ENCODE peak calls at places on chromosomes 3 and 15, in four cellular contexts. E is pancreas; I is CD8-positive, alpha-beta T cell; K is mesothelial cell of epicardium. M is an unnamed sample.

GRCh38 chr3:107993771-107994170 is 97.1 kb downstream of the CD47 start:
- DNase-seq in I (no peak), K (no peak), E (no peak), M (no peak)

GRCh38 chr3:17623464-17623863 is 119.0 kb downstream of the TBC1D5 start:
- DNase-seq in K (no peak), I (no peak), E (no peak), M (no peak)

GRCh38 chr15:77185242-77185785 is 114.4 kb upstream of the TSPAN3 start:
- DNase-seq in E (no peak), K (no peak), I (no peak), M (no peak)

GRCh38 chr15:63212050-63212973 is 22.9 kb downstream of the RAB8B start:
- DNase-seq in I (no peak), K (no peak), E (no peak), M (no peak)

GRCh38 chr15:66842710-66843441 is 140.8 kb downstream of the SMAD6 start:
- DNase-seq in E (peak), I (no peak), K (peak), M (no peak)

GRCh38 chr3:159253860-159254259 is 452.0 kb downstream of the MFSD1 start:
- DNase-seq in I (no peak), E (no peak), K (no peak), M (no peak)

GRCh38 chr3:37223084-37223975 is 48.9 kb upstream of the LRRFIP2 start:
- DNase-seq in E (no peak), I (no peak), K (no peak), M (no peak)

GRCh38 chr15:94119923-94120775 is 111.2 kb upstream of the MCTP2 start:
- DNase-seq in K (peak), E (peak), I (peak), M (no peak)

GRCh38 chr3:82015241-82015640 is 253.8 kb upstream of the GBE1 start:
- DNase-seq in I (no peak), E (no peak), K (no peak), M (no peak)

GRCh38 chr3:177835008-177835407 is 637.7 kb upstream of the TBL1XR1 start:
- DNase-seq in I (no peak), K (no peak), E (no peak), M (no peak)

GRCh38 chr15:99842071-99842470 is 108.8 kb upstream of the LYSMD4 start:
- DNase-seq in K (no peak), I (no peak), E (no peak), M (no peak)
- TF ChIP-seq CTCF in K (no peak), I (no peak), E (no peak), M (no peak)

GRCh38 chr3:134650431-134651346 is at the start of gene KY:
- DNase-seq in I (no peak), E (peak), K (no peak), M (peak)
- TF ChIP-seq CTCF in I (no peak), E (no peak), K (no peak), M (peak)

DNA sequence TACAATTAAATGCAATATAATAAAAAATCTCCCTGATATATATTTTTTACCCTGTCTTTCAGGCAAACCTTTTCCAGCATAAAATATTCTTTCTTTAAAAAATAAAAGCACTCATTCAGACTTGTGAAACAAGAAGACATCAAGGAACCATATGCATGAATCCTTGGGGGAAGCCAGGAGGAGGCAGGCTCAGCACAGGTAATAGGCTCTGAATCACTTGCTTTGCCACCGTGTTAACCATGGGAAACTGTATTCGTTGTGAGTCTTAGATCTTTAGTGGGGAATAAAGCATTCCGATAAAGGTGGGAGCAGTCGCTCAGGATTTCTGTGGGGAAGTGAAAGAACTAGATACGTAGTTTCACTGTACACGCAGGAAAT is 42.4 kb downstream of the FBN1 start:
- DNase-seq in K (no peak), I (no peak), E (no peak), M (no peak)
- TF ChIP-seq CTCF in K (no peak), I (no peak), E (no peak), M (no peak)

DNA sequence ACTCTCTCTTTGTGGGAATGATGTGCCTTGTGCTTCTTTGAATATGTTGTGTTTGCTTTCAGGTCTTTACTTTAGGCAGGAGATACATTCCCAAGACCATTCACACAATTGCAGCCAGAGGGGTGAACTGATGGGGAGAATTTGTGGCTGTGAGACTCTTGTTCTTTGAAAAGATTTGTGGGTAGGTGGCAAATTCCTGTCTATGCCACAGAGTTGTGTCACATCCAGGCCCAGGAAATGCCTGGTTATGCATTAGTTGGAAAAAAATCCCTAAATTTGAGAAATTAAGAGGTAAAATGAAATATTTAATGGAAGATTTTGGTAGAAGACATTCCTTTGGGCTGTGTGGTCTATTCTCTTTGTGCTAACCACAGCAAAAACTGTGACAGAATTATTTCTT is 28.8 kb downstream of the SAMMSON start:
- DNase-seq in K (no peak), I (no peak), E (no peak), M (no peak)
- TF ChIP-seq CTCF in K (no peak), I (no peak), E (no peak), M (no peak)

DNA sequence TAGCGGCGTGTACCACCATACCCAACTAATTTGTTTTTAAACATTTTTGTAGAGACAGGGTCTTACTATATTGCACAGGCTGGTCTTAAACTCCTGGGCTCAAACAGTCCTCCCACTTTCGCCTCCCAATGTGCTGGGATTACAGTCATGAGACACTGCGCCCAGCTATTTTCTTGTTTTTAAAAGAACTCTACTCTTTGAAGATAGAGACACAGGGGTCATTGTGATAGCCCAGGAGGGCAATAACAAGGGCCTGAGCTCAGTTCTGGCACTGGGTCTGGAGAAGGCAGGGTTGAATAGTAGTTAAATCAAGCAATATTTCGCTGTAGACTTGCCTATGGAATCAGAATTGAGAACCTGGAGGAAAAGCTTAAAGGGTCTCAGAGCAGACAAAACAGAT is 98.8 kb downstream of the ANP32A start:
- DNase-seq in E (no peak), I (no peak), K (no peak), M (no peak)
- TF ChIP-seq CTCF in E (no peak), I (no peak), K (no peak), M (no peak)

M was measured in D721Med.